ENCODE peak calls at places on chromosomes 5 and 9, in four cellular contexts. L is HCT116, Q is K562, P is H1. Z is an unnamed sample.

GRCh38 chr9:114178756-114179450 is 23.6 kb downstream of the COL27A1 start:
- DNase-seq in L (no peak), Q (no peak), P (no peak), Z (no peak)

GRCh38 chr9:78280982-78281668 is 15.8 kb upstream of the PSAT1 start:
- DNase-seq in L (no peak), Q (no peak), P (no peak), Z (peak; percentile 35)

GRCh38 chr5:107809201-107810034 is 138.7 kb upstream of the EFNA5 start:
- DNase-seq in L (no peak), Q (no peak), P (peak; percentile 46), Z (no peak)

GRCh38 chr5:149938272-149938671 is 6.3 kb downstream of the PDE6A start:
- DNase-seq in L (no peak), Q (no peak), P (no peak), Z (no peak)

GRCh38 chr5:60677831-60678664 is 21.9 kb downstream of the DEPDC1B start:
- DNase-seq in L (no peak), Q (peak; percentile 33), P (no peak), Z (peak; percentile 64)

GRCh38 chr5:16866220-16866619 is 69.9 kb downstream of the MYO10 start:
- DNase-seq in L (no peak), Q (no peak), P (no peak), Z (no peak)

GRCh38 chr5:96758621-96759020 is 49.1 kb downstream of the ERAP1 start:
- DNase-seq in L (no peak), Q (no peak), P (no peak), Z (no peak)

GRCh38 chr9:37730256-37730655 is 23.3 kb upstream of the TRMT10B start:
- DNase-seq in L (no peak), Q (no peak), P (no peak), Z (no peak)

GRCh38 chr9:105357937-105358336 is 89.9 kb upstream of the FSD1L start:
- DNase-seq in L (no peak), Q (no peak), P (no peak), Z (no peak)

GRCh38 chr9:87836951-87837715 is 45.5 kb upstream of the SPATA31E1 start:
- DNase-seq in L (no peak), Q (no peak), P (no peak), Z (no peak)

GRCh38 chr5:161966544-161966943 is 101.0 kb upstream of the GABRG2 start:
- DNase-seq in L (no peak), Q (no peak), P (no peak), Z (peak; percentile 3)

GRCh38 chr5:56717253-56717987 is 97.9 kb upstream of the MAP3K1 start:
- DNase-seq in L (no peak), Q (no peak), P (no peak), Z (no peak)

DNA sequence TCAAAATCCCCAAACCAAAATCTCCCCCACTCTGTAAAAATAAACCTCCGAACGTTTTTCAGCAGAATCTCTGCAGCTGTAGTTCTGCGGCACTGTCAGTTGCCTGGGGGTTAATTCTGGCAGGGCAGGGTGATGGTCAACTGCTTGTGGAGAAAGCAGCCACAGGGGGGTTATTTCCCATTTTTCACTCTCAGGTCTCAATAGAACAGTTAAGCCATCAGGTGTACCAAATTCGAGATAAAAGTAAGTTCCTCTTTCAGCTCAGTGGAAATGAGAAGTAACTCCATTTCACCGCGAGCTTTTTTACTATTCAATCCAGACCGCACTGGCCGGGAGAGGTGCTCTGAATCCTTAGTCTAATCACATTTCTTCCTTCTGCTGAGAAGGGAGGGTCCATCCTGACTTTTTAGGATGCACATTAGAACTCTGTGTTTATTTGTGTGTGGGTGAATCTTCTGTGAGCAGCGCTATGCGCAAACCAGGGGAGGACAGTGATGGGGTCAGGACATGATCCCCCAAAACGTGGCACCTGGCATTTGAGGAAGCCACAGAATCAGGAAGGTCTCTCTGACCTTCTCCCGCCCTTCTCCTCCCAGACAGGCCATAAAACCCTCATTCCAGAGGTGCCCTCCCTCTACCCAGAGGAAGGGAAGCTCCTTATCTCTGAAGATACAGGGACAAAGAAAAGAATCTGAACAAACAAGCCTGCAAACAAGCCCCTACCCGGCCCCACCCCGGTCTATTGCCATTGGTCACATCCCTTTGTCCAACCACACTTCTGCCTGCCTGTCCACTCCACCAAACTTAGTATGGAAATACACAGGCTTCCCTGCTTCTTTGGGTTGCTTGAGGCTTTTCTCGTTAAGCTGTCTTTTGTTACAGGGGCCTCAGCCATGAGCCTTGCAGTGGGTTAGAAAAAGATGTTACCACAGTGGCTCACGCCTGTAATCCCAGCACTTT is 229.0 kb downstream of the ROR2 start:
- DNase-seq in L (no peak), Q (no peak), P (no peak), Z (no peak)
- TF ChIP-seq FOSL1 in L (no peak), Q (no peak), P (no peak), Z (no peak)

GRCh38 chr5:125446986-125447385 is 700.5 kb upstream of the ZNF608 start:
- DNase-seq in L (no peak), Q (no peak), P (no peak), Z (no peak)

GRCh38 chr5:125455041-125455440 is 708.6 kb upstream of the ZNF608 start:
- DNase-seq in L (no peak), Q (no peak), P (no peak), Z (no peak)

GRCh38 chr5:125451622-125452021 is 705.2 kb upstream of the ZNF608 start:
- DNase-seq in L (no peak), Q (no peak), P (no peak), Z (no peak)

GRCh38 chr5:125453011-125453410 is 706.6 kb upstream of the ZNF608 start:
- DNase-seq in L (no peak), Q (no peak), P (no peak), Z (no peak)

DNA sequence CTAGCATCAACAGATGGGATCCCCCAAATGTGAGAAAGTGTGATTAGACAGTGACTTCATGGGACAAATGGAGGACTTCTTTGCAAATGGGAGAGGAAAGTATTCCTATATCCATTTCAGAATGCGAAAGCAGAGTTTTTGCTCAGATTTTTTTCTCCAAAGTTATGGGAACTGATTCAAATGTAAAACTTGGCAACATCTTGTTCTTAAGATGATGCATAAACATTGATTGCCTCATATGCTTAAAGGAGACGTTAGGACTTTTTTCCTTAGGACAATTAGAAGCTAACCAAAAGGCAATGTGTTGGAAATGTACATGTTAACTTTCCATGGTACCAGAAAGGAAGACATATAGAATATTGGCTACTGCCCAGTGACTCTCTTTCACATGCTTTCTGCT is 704.4 kb upstream of the ZNF608 start:
- DNase-seq in L (no peak), Q (no peak), P (no peak), Z (no peak)
- H3K9ac ChIP-seq in L (no peak overlapping the region), Q (no peak overlapping the region), P (no peak overlapping the region), Z (no peak overlapping the region)

DNA sequence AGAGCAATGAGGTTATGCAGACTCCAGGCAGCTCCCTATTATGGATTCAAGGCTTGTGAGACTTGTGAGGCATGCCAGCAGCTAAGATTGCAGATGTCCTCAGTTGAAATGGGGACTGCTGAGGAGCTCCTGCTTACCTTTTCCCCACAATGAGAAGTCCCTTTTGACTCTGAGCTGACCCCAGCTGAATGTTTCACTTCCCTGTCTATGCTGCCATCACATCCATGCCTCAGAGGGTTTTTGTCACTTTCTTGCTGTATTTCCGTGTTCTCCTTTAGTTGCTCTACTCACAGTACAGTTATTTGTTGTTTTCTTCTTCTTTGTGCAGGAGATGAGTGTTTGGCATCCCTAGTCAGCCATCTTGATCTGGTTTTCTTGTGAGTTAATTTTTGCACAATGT is 18.8 kb upstream of the OR2S2 start:
- DNase-seq in L (no peak), Q (no peak), P (no peak), Z (no peak)
- TF ChIP-seq FOSL1 in L (no peak), Q (no peak), P (no peak), Z (no peak)

DNA sequence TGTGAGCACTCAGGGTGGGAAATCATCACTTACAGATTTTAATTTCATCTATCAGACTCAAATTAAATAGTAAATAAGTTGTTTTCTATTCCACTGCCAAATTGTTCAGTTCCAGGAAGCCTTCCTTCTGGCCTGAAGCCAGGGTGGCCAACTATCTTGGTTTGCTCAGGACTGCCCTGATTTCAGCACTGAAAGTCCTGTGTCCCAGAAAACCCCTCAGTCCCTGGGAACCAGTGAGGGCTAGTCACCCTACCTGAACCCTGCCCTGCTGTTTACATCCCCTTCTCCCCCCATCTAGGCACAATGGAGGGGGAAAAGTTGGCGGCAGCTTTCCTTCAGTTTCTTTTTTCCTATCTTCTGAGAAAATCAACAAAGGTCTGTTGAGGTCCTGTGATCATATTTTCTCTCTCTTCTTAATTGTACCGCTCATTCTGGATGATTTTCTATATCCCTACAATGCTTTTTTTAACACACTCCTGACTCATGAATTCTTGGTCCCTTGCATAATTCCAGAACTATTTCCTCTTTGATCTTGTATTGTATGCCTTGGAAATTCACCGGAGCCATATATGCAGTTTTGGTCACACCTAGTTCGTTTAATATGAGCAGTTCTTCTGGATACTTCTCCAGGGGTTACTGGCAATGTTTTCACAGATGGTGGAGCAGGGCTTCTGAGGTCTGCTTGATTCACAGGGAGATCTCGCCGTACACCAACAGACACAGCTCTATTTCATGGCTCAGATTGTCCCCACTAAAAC is 103.8 kb downstream of the MAP1B start:
- DNase-seq in L (no peak), Q (no peak), P (no peak), Z (peak; percentile 44)
- H3K9ac ChIP-seq in L (no peak overlapping the region), Q (no peak overlapping the region), P (no peak overlapping the region), Z (no peak overlapping the region)

GRCh38 chr9:134621558-134622110 is 20.0 kb upstream of the COL5A1 start:
- DNase-seq in L (no peak), Q (no peak), P (no peak), Z (no peak)

GRCh38 chr9:134624827-134625181 is 16.8 kb upstream of the COL5A1 start:
- DNase-seq in L (peak; percentile 18), Q (no peak), P (no peak), Z (no peak)

GRCh38 chr9:134623408-134624066 is 18.1 kb upstream of the COL5A1 start:
- DNase-seq in L (no peak), Q (no peak), P (no peak), Z (no peak)

GRCh38 chr9:134624119-134624826 is 17.3 kb upstream of the COL5A1 start:
- DNase-seq in L (no peak), Q (no peak), P (no peak), Z (no peak)

GRCh38 chr9:134622896-134623407 is 18.7 kb upstream of the COL5A1 start:
- DNase-seq in L (no peak), Q (no peak), P (no peak), Z (no peak)
- TF ChIP-seq FOSL1 in L (no peak), Q (no peak), P (no peak), Z (no peak)

DNA sequence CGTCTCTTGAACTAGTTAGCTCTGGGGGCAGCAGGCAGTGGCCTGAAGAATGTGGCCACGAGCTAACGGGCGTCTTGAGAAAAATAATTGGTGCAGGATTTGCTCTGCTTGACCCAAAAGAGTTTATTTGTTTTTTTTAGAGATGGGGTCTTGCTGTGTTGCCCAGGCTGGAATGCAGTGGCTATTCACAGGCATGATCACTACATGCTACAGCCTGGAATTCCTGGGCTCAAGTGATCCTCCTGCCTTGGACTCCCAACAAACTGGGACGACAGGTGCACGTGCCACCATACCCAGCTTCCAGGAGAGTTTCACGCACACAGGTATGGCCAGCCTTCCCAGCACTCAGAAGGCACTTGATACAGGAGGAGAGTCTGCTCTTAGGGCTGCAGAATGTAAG is 203.8 kb downstream of the MLLT3 start:
- DNase-seq in L (no peak), Q (no peak), P (no peak), Z (no peak)
- H3K9ac ChIP-seq in L (no peak overlapping the region), Q (no peak overlapping the region), P (no peak overlapping the region), Z (no peak overlapping the region)

GRCh38 chr9:137873408-137873807 is 4.2 kb upstream of the CACNA1B start:
- DNase-seq in L (no peak), Q (no peak), P (no peak), Z (no peak)
- TF ChIP-seq FOSL1 in L (no peak), Q (no peak), P (no peak), Z (no peak)

GRCh38 chr9:134691695-134692572 is 50.3 kb downstream of the COL5A1 start:
- DNase-seq in L (no peak), Q (no peak), P (no peak), Z (no peak)
- H3K9ac ChIP-seq in L (no peak overlapping the region), Q (no peak overlapping the region), P (no peak overlapping the region), Z (no peak overlapping the region)

Z was measured in HepG2.